ENCODE peak calls at places on chromosomes 4 and X, in four cellular contexts. B is NCI-H510A treated with DMSO at 0.1 percent for 48 hours, Y is MCF 10A, J is ELR. L is an unnamed sample.
A peak's percentile ranks its signal among the peaks of the same experiment; 100 is the strongest.

GRCh38 chrX:49878128-49878833 is 1.0 kb upstream of the USP27X start:
- DNase-seq in B (no peak), Y (no peak), J (no peak), L (no peak)

GRCh38 chrX:129695535-129695934 is 40.8 kb upstream of the APLN start:
- DNase-seq in B (no peak), Y (no peak), J (no peak), L (no peak)

GRCh38 chr4:8600686-8601085 is 8.1 kb downstream of the CPZ start:
- DNase-seq in B (no peak), Y (no peak), J (no peak), L (no peak)

GRCh38 chr4:76410621-76411020 is 10.3 kb downstream of the CCDC158 start:
- DNase-seq in B (no peak), Y (no peak), J (no peak), L (no peak)

GRCh38 chrX:121579016-121579760 is 531.8 kb downstream of the GLUD2 start:
- DNase-seq in B (no peak), Y (peak; percentile 46), J (no peak), L (no peak)

GRCh38 chr4:15451866-15452765 is 17.6 kb upstream of the CC2D2A start:
- DNase-seq in B (no peak), Y (peak; percentile 80), J (peak; percentile 92), L (peak; percentile 92)

GRCh38 chr4:110633358-110634319 is 10.8 kb upstream of the PITX2 start:
- DNase-seq in B (no peak), Y (no peak), J (no peak), L (no peak)

GRCh38 chrX:94662665-94663064 is 988.7 kb downstream of the FAM133A start:
- DNase-seq in B (no peak), Y (peak; percentile 33), J (no peak), L (no peak)

GRCh38 chr4:128379860-128380259 is 92.2 kb upstream of the PGRMC2 start:
- DNase-seq in B (no peak), Y (peak; percentile 59), J (peak; percentile 44), L (peak; percentile 25)

GRCh38 chr4:54063737-54064316 is 578 bp downstream of the CHIC2 start:
- DNase-seq in B (peak; percentile 45), Y (peak; percentile 27), J (peak; percentile 50), L (no peak)

GRCh38 chr4:110287130-110287529 is 88.7 kb upstream of the ELOVL6 start:
- DNase-seq in B (no peak), Y (peak; percentile 95), J (peak; percentile 67), L (peak; percentile 66)

GRCh38 chrX:151902813-151903591 is 9.7 kb upstream of the MAGEA4 start:
- DNase-seq in B (no peak), Y (peak; percentile 88), J (peak; percentile 90), L (peak; percentile 83)

GRCh38 chrX:37455381-37455780 is 106.2 kb downstream of the PRRG1 start:
- DNase-seq in B (no peak), Y (peak; percentile 17), J (no peak), L (no peak)

GRCh38 chrX:53442322-53442631 is 8.1 kb upstream of the HSD17B10 start:
- DNase-seq in B (no peak), Y (no peak), J (no peak), L (no peak)